ENCODE peak calls at places on chromosomes 12 and 14, in six cellular contexts. A is WERI-Rb-1; W is lung; E is lower lobe of right lung; J is heart right ventricle; K is CD4-positive, alpha-beta memory T cell. V is an unnamed sample.

GRCh38 chr12:29783773-29784666 is at the start of gene TMTC1:
- DNase-seq in A (peak; percentile 74), W (peak; percentile 41), E (peak; percentile 64), J (peak; percentile 88), K (no peak), V (no peak)

GRCh38 chr12:96462571-96463280 is 26.7 kb upstream of the CFAP54 start:
- DNase-seq in A (no peak), W (no peak), E (no peak), J (no peak), K (no peak), V (no peak)

GRCh38 chr12:95204141-95204866 is 13.0 kb downstream of the FGD6 start:
- DNase-seq in A (no peak), W (peak; percentile 38), E (peak; percentile 57), J (peak; percentile 27), K (no peak), V (peak; percentile 45)

GRCh38 chr14:56124296-56124695 is 6.1 kb downstream of the PELI2 start:
- DNase-seq in A (no peak), W (no peak), E (no peak), J (no peak), K (no peak), V (no peak)

GRCh38 chr12:121167232-121167820 is 34.6 kb downstream of the P2RX7 start:
- DNase-seq in A (no peak), W (no peak), E (no peak), J (no peak), K (no peak), V (no peak)

GRCh38 chr12:45324391-45324790 is 108.5 kb downstream of the ANO6 start:
- DNase-seq in A (no peak), W (no peak), E (no peak), J (no peak), K (no peak), V (no peak)

GRCh38 chr12:75944097-75944904 is 87.3 kb downstream of the PHLDA1 start:
- DNase-seq in A (no peak), W (no peak), E (no peak), J (no peak), K (peak; percentile 41), V (peak; percentile 78)

GRCh38 chr12:112214064-112214463 is 88.7 kb downstream of the TRAFD1 start:
- DNase-seq in A (no peak), W (no peak), E (no peak), J (no peak), K (no peak), V (no peak)

GRCh38 chr12:45893240-45893639 is 97.1 kb downstream of the SCAF11 start:
- DNase-seq in A (peak; percentile 17), W (no peak), E (no peak), J (no peak), K (no peak), V (no peak)

GRCh38 chr12:88876867-88877266 is 296.6 kb upstream of the KITLG start:
- DNase-seq in A (no peak), W (no peak), E (no peak), J (no peak), K (no peak), V (no peak)

GRCh38 chr12:27316947-27317346 is 15.7 kb upstream of the BMAL2 start:
- DNase-seq in A (no peak), W (no peak), E (no peak), J (no peak), K (no peak), V (no peak)

GRCh38 chr12:54601841-54602240 is 13.4 kb upstream of the PPP1R1A start:
- DNase-seq in A (no peak), W (no peak), E (no peak), J (no peak), K (no peak), V (no peak)

GRCh38 chr12:38892090-38892786 is 13.2 kb downstream of the CPNE8 start:
- DNase-seq in A (no peak), W (no peak), E (no peak), J (no peak), K (no peak), V (peak; percentile 22)

GRCh38 chr12:111953455-111953854 is 59.5 kb downstream of the TMEM116 start:
- DNase-seq in A (no peak), W (no peak), E (no peak), J (no peak), K (no peak), V (no peak)

GRCh38 chr14:100755649-100756048 is 29.0 kb downstream of the DLK1 start:
- DNase-seq in A (no peak), W (no peak), E (no peak), J (no peak), K (no peak), V (no peak)

GRCh38 chr12:112841891-112842290 is 50.3 kb downstream of the RPH3A start:
- DNase-seq in A (no peak), W (no peak), E (no peak), J (no peak), K (no peak), V (no peak)

GRCh38 chr12:24539646-24540045 is 409.3 kb downstream of the BCAT1 start:
- DNase-seq in A (no peak), W (no peak), E (no peak), J (no peak), K (no peak), V (no peak)

GRCh38 chr12:108728820-108729611 is 2.3 kb downstream of the CORO1C start:
- DNase-seq in A (no peak), W (no peak), E (no peak), J (no peak), K (no peak), V (no peak)

GRCh38 chr12:108730337-108731104 is 797 bp downstream of the CORO1C start:
- DNase-seq in A (peak; percentile 75), W (peak; percentile 62), E (peak; percentile 81), J (peak; percentile 72), K (peak; percentile 10), V (peak; percentile 72)

GRCh38 chr12:108731105-108731865 is at the start of gene CORO1C:
- DNase-seq in A (peak; percentile 97), W (peak; percentile 96), E (peak; percentile 98), J (peak; percentile 96), K (peak; percentile 95), V (peak; percentile 97)

GRCh38 chr12:108729612-108730336 is 1.5 kb downstream of the CORO1C start:
- DNase-seq in A (no peak), W (no peak), E (no peak), J (no peak), K (no peak), V (no peak)

GRCh38 chr12:108727868-108728735 is 3.2 kb downstream of the CORO1C start:
- DNase-seq in A (no peak), W (no peak), E (no peak), J (no peak), K (no peak), V (no peak)
- H3K4me3 ChIP-seq in A (no peak overlapping the region), W (no peak overlapping the region), E (peak overlapping the region; percentile 82), J (no peak overlapping the region), K (no peak overlapping the region), V (no peak overlapping the region)

GRCh38 chr12:11702959-11703358 is 53.5 kb downstream of the ETV6 start:
- DNase-seq in A (no peak), W (no peak), E (no peak), J (no peak), K (no peak), V (peak; percentile 60)
- H3K36me3 ChIP-seq in A (no peaks in the 10 kb centered on the region), W (no peaks in the 10 kb centered on the region), E (no peaks in the 10 kb centered on the region), J (no peaks in the 10 kb centered on the region), K (no peaks in the 10 kb centered on the region), V (peaks cover 2% of the 10 kb centered on the region)

GRCh38 chr12:14954269-14954668 is 7.1 kb downstream of the ARHGDIB start:
- DNase-seq in A (no peak), W (no peak), E (no peak), J (no peak), K (no peak), V (no peak)
- H3K4me3 ChIP-seq in A (no peak overlapping the region), W (no peak overlapping the region), E (no peak overlapping the region), J (no peak overlapping the region), K (peak overlapping the region; percentile 30), V (peak overlapping the region; percentile 6)

DNA sequence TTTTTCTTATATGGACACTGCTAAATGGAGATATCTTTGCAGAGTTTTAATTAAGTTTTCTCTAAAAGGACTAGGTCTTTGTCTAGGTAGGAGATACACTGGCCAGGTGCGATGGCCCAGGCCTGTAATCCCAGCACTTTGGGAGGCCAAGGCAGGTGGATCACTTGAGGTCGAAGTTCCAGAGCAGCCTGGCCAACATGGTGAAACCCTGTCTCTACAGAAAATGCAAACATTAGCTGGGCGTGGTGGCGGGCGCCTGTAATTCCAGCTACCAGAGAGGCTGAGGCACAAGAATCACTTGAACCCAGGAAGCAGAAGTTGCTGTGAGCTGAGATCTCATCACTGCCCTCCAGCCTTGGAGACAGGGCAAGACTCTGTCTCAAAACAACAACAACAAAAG is 17.1 kb upstream of the CERS5 start:
- DNase-seq in A (no peak), W (no peak), E (no peak), J (no peak), K (no peak), V (no peak)
- H3K36me3 ChIP-seq in A (peaks cover 13% of the 10 kb centered on the region), W (peaks cover 4% of the 10 kb centered on the region), E (peaks cover 38% of the 10 kb centered on the region), J (no peaks in the 10 kb centered on the region), K (peaks cover 6% of the 10 kb centered on the region), V (peaks cover 6% of the 10 kb centered on the region)